ENCODE peak calls at places on chromosomes 6 and 20, in five cellular contexts. K, W, O, C and Q are unnamed samples.

GRCh38 chr6:37938909-37939308 is 119.4 kb downstream of the ZFAND3 start:
- DNase-seq in K (no peak), C (no peak), W (no peak), O (no peak), Q (no peak)

GRCh38 chr20:23244207-23244915 is 106.2 kb upstream of the NXT1 start:
- DNase-seq in W (no peak), O (no peak), K (no peak), C (no peak), Q (no peak)

GRCh38 chr6:116101298-116101718 is 655 bp downstream of the NT5DC1 start:
- DNase-seq in W (no peak), O (no peak), C (peak; percentile 52), K (no peak), Q (no peak)

GRCh38 chr20:32585519-32586127 is 490 bp upstream of the NOL4L start:
- DNase-seq in O (no peak), C (no peak), W (no peak), K (no peak), Q (no peak)

GRCh38 chr6:52108128-52108527 is 20.7 kb upstream of the PKHD1 start:
- DNase-seq in K (no peak), C (no peak), O (no peak), W (no peak), Q (peak; percentile 16)

GRCh38 chr6:156060013-156060412 is 604.4 kb upstream of the NOX3 start:
- DNase-seq in K (no peak), W (no peak), C (no peak), O (no peak), Q (no peak)

GRCh38 chr6:106620931-106621672 is 8.2 kb downstream of the RTN4IP1 start:
- DNase-seq in K (no peak), W (peak; percentile 36), O (no peak), C (no peak), Q (no peak)

GRCh38 chr6:27651371-27651732 is 178.4 kb upstream of the ZNF184 start:
- DNase-seq in O (no peak), K (no peak), C (no peak), W (no peak), Q (no peak)

GRCh38 chr6:14454467-14454763 is 336.8 kb downstream of the CD83 start:
- DNase-seq in K (no peak), C (peak; percentile 30), O (no peak), W (no peak), Q (no peak)

GRCh38 chr6:3722785-3723184 is 28.7 kb downstream of the PXDC1 start:
- DNase-seq in O (no peak), K (no peak), C (no peak), W (no peak), Q (no peak)

GRCh38 chr6:19410477-19410876 is 426.7 kb upstream of the ID4 start:
- DNase-seq in C (no peak), W (no peak), K (no peak), O (no peak), Q (no peak)

GRCh38 chr6:139520321-139520768 is 145.9 kb upstream of the CITED2 start:
- DNase-seq in O (no peak), K (no peak), C (no peak), W (no peak), Q (no peak)

GRCh38 chr6:28142446-28142845 is 763 bp downstream of the ZKSCAN8 start:
- DNase-seq in K (no peak), O (no peak), C (no peak), W (no peak), Q (no peak)

GRCh38 chr20:33667245-33668086 is 723 bp downstream of the ACTL10 start:
- DNase-seq in W (peak; percentile 63), O (no peak), K (no peak), C (no peak), Q (peak; percentile 81)

GRCh38 chr6:3520541-3521220 is 63.8 kb upstream of the SLC22A23 start:
- DNase-seq in C (no peak), O (no peak), K (no peak), W (no peak), Q (no peak)

GRCh38 chr20:61500791-61501321 is 248.8 kb downstream of the CDH4 start:
- DNase-seq in K (no peak), O (no peak), C (no peak), W (no peak), Q (peak; percentile 39)

GRCh38 chr20:17438436-17439039 is 92.6 kb downstream of the BFSP1 start:
- DNase-seq in K (no peak), O (no peak), W (no peak), C (no peak), Q (no peak)

GRCh38 chr20:52749020-52749419 is 223.1 kb upstream of the TSHZ2 start:
- DNase-seq in C (no peak), W (no peak), K (no peak), O (no peak), Q (no peak)

GRCh38 chr6:134077301-134077700 is 24.9 kb upstream of the SLC2A12 start:
- DNase-seq in O (no peak), W (no peak), C (no peak), K (no peak), Q (no peak)

GRCh38 chr6:56775498-56776166 is 132.9 kb upstream of the DST start:
- DNase-seq in O (no peak), W (no peak), K (no peak), C (no peak), Q (peak; percentile 60)

GRCh38 chr20:47139934-47140333 is 216.6 kb downstream of the ZMYND8 start:
- DNase-seq in C (no peak), O (no peak), K (no peak), W (no peak), Q (no peak)

GRCh38 chr6:44495036-44495901 is 107.8 kb downstream of the CDC5L start:
- DNase-seq in K (no peak), C (no peak), O (no peak), W (no peak), Q (no peak)

GRCh38 chr20:52279667-52280180 is 88.1 kb upstream of the ZFP64 start:
- DNase-seq in K (no peak), O (no peak), W (no peak), C (no peak), Q (no peak)

GRCh38 chr6:160347259-160348208 is 644 bp upstream of the SLC22A3 start:
- DNase-seq in W (no peak), O (no peak), K (no peak), C (no peak), Q (no peak)

GRCh38 chr20:11676618-11677289 is 240.9 kb upstream of the BTBD3 start:
- DNase-seq in C (no peak), W (peak; percentile 49), O (peak; percentile 5), K (no peak), Q (peak; percentile 43)

GRCh38 chr20:50617022-50617421 is 74.3 kb downstream of the RIPOR3 start:
- DNase-seq in C (no peak), K (no peak), O (no peak), W (no peak), Q (no peak)

GRCh38 chr6:135630789-135631376 is 133.3 kb upstream of the AHI1 start:
- DNase-seq in K (no peak), C (no peak), O (no peak), W (no peak), Q (no peak)

GRCh38 chr6:13914346-13914745 is 10.4 kb upstream of the RNF182 start:
- DNase-seq in C (no peak), W (no peak), O (no peak), K (no peak), Q (no peak)

GRCh38 chr6:84379142-84379541 is 151.7 kb upstream of the CEP162 start:
- DNase-seq in O (no peak), W (no peak), K (no peak), C (no peak), Q (no peak)

GRCh38 chr6:167968091-167968490 is 29.4 kb upstream of the KIF25 start:
- DNase-seq in K (no peak), W (no peak), C (no peak), O (no peak), Q (peak; percentile 36)

GRCh38 chr6:157270916-157271315 is 52.4 kb downstream of the TMEM242 start:
- DNase-seq in O (no peak), C (no peak), K (no peak), W (no peak), Q (no peak)

GRCh38 chr6:5068153-5068751 is 16.9 kb upstream of the PPP1R3G start:
- DNase-seq in O (no peak), K (no peak), W (no peak), C (no peak), Q (no peak)

GRCh38 chr6:130943738-130944137 is 116.5 kb downstream of the SMLR1 start:
- DNase-seq in C (no peak), K (no peak), O (no peak), W (no peak), Q (no peak)

GRCh38 chr6:116369540-116370327 is 1.0 kb upstream of the DSE start:
- DNase-seq in O (no peak), C (no peak), W (no peak), K (no peak), Q (no peak)

GRCh38 chr20:34886122-34886521 is 9.7 kb downstream of the ACSS2 start:
- DNase-seq in W (no peak), C (no peak), K (no peak), O (no peak), Q (no peak)

GRCh38 chr6:163263196-163263595 is 151.3 kb upstream of the QKI start:
- DNase-seq in C (no peak), O (no peak), W (no peak), K (no peak), Q (no peak)